ENCODE peak calls at places on chromosomes 1 and 21, in five cellular contexts. One of them, this sample, is unnamed.

GRCh38 chr1:67719329-67720196 is 34.6 kb downstream of the GADD45A start:
- DNase-seq in foreskin fibroblast: no peak
- DNase-seq in epithelial cell of esophagus: no peak
- DNase-seq in left ventricle myocardium inferior: no peak
- DNase-seq in ovary: no peak
- DNase-seq in this sample: no peak

GRCh38 chr1:9904571-9904970 is 5.5 kb downstream of the CTNNBIP1 start:
- DNase-seq in foreskin fibroblast: no peak
- DNase-seq in epithelial cell of esophagus: no peak
- DNase-seq in left ventricle myocardium inferior: no peak
- DNase-seq in ovary: no peak
- DNase-seq in this sample: no peak

GRCh38 chr21:21463456-21463855 is 465.2 kb downstream of the NCAM2 start:
- DNase-seq in foreskin fibroblast: no peak
- DNase-seq in epithelial cell of esophagus: no peak
- DNase-seq in left ventricle myocardium inferior: no peak
- DNase-seq in ovary: no peak
- DNase-seq in this sample: no peak

GRCh38 chr1:8604041-8604942 is 213.1 kb downstream of the RERE start:
- DNase-seq in foreskin fibroblast: no peak
- DNase-seq in epithelial cell of esophagus: no peak
- DNase-seq in left ventricle myocardium inferior: no peak
- DNase-seq in ovary: no peak
- DNase-seq in this sample: no peak

GRCh38 chr1:153565529-153566374 is at the start of gene S100A2:
- DNase-seq in foreskin fibroblast: peak
- DNase-seq in epithelial cell of esophagus: peak
- DNase-seq in left ventricle myocardium inferior: no peak
- DNase-seq in ovary: peak
- DNase-seq in this sample: no peak

GRCh38 chr1:212946872-212947271 is 3.5 kb upstream of the VASH2 start:
- DNase-seq in foreskin fibroblast: no peak
- DNase-seq in epithelial cell of esophagus: no peak
- DNase-seq in left ventricle myocardium inferior: no peak
- DNase-seq in ovary: no peak
- DNase-seq in this sample: no peak

GRCh38 chr1:17877316-17877715 is 122.2 kb downstream of the ACTL8 start:
- DNase-seq in foreskin fibroblast: no peak
- DNase-seq in epithelial cell of esophagus: no peak
- DNase-seq in left ventricle myocardium inferior: no peak
- DNase-seq in ovary: no peak
- DNase-seq in this sample: no peak

GRCh38 chr1:179031855-179032513 is 6.3 kb downstream of the FAM20B start:
- DNase-seq in foreskin fibroblast: peak
- DNase-seq in epithelial cell of esophagus: peak
- DNase-seq in left ventricle myocardium inferior: no peak
- DNase-seq in ovary: no peak
- DNase-seq in this sample: no peak

GRCh38 chr1:240811261-240811660 is 199.3 kb upstream of the GREM2 start:
- DNase-seq in foreskin fibroblast: no peak
- DNase-seq in epithelial cell of esophagus: no peak
- DNase-seq in left ventricle myocardium inferior: no peak
- DNase-seq in ovary: no peak
- DNase-seq in this sample: no peak

GRCh38 chr1:112337028-112337531 is 58.9 kb upstream of the CTTNBP2NL start:
- DNase-seq in foreskin fibroblast: peak
- DNase-seq in epithelial cell of esophagus: peak
- DNase-seq in left ventricle myocardium inferior: peak
- DNase-seq in ovary: no peak
- DNase-seq in this sample: peak

GRCh38 chr1:155499953-155500621 is 62.5 kb downstream of the ASH1L start:
- DNase-seq in foreskin fibroblast: peak
- DNase-seq in epithelial cell of esophagus: peak
- DNase-seq in left ventricle myocardium inferior: no peak
- DNase-seq in ovary: no peak
- DNase-seq in this sample: no peak

GRCh38 chr1:211174375-211174774 is 40.4 kb upstream of the KCNH1 start:
- DNase-seq in foreskin fibroblast: peak
- DNase-seq in epithelial cell of esophagus: peak
- DNase-seq in left ventricle myocardium inferior: no peak
- DNase-seq in ovary: no peak
- DNase-seq in this sample: no peak

GRCh38 chr1:245155186-245156040 is 628 bp downstream of the KIF26B start:
- DNase-seq in foreskin fibroblast: peak
- DNase-seq in epithelial cell of esophagus: peak
- DNase-seq in left ventricle myocardium inferior: no peak
- DNase-seq in ovary: no peak
- DNase-seq in this sample: peak

GRCh38 chr1:89910780-89911179 is 84.1 kb upstream of the ZNF326 start:
- DNase-seq in foreskin fibroblast: peak
- DNase-seq in epithelial cell of esophagus: no peak
- DNase-seq in left ventricle myocardium inferior: no peak
- DNase-seq in ovary: no peak
- DNase-seq in this sample: no peak

GRCh38 chr1:176602388-176603004 is 139.5 kb downstream of the PAPPA2 start:
- DNase-seq in foreskin fibroblast: no peak
- DNase-seq in epithelial cell of esophagus: no peak
- DNase-seq in left ventricle myocardium inferior: no peak
- DNase-seq in ovary: no peak
- DNase-seq in this sample: no peak

GRCh38 chr1:85495556-85495955 is 30.6 kb upstream of the DDAH1 start:
- DNase-seq in foreskin fibroblast: peak
- DNase-seq in epithelial cell of esophagus: peak
- DNase-seq in left ventricle myocardium inferior: no peak
- DNase-seq in ovary: no peak
- DNase-seq in this sample: no peak

GRCh38 chr1:154420172-154420571 is 15.0 kb downstream of the IL6R start:
- DNase-seq in foreskin fibroblast: peak
- DNase-seq in epithelial cell of esophagus: peak
- DNase-seq in left ventricle myocardium inferior: peak
- DNase-seq in ovary: peak
- DNase-seq in this sample: no peak

GRCh38 chr1:242205622-242206489 is 207.0 kb upstream of the MAP1LC3C start:
- DNase-seq in foreskin fibroblast: peak
- DNase-seq in epithelial cell of esophagus: peak
- DNase-seq in left ventricle myocardium inferior: no peak
- DNase-seq in ovary: no peak
- DNase-seq in this sample: no peak

GRCh38 chr1:35748326-35748725 is 21.5 kb downstream of the CLSPN start:
- DNase-seq in foreskin fibroblast: no peak
- DNase-seq in epithelial cell of esophagus: peak
- DNase-seq in left ventricle myocardium inferior: no peak
- DNase-seq in ovary: no peak
- DNase-seq in this sample: no peak

GRCh38 chr1:160354388-160354985 is 11.3 kb downstream of the NCSTN start:
- DNase-seq in foreskin fibroblast: peak
- DNase-seq in epithelial cell of esophagus: peak
- DNase-seq in left ventricle myocardium inferior: no peak
- DNase-seq in ovary: no peak
- DNase-seq in this sample: peak

GRCh38 chr1:16717174-16718108 is 22.9 kb upstream of the RNU1-4 start:
- DNase-seq in foreskin fibroblast: no peak
- DNase-seq in epithelial cell of esophagus: peak
- DNase-seq in left ventricle myocardium inferior: no peak
- DNase-seq in ovary: no peak
- DNase-seq in this sample: peak

GRCh38 chr1:114130213-114130612 is 23.5 kb downstream of the SYT6 start:
- DNase-seq in foreskin fibroblast: no peak
- DNase-seq in epithelial cell of esophagus: no peak
- DNase-seq in left ventricle myocardium inferior: no peak
- DNase-seq in ovary: no peak
- DNase-seq in this sample: no peak

GRCh38 chr21:32119389-32119788 is 159.5 kb downstream of the MIS18A start:
- DNase-seq in foreskin fibroblast: no peak
- DNase-seq in epithelial cell of esophagus: no peak
- DNase-seq in left ventricle myocardium inferior: no peak
- DNase-seq in ovary: no peak
- DNase-seq in this sample: no peak

GRCh38 chr1:38183094-38183493 is 136.5 kb upstream of the POU3F1 start:
- DNase-seq in foreskin fibroblast: no peak
- DNase-seq in epithelial cell of esophagus: no peak
- DNase-seq in left ventricle myocardium inferior: no peak
- DNase-seq in ovary: no peak
- DNase-seq in this sample: no peak

GRCh38 chr1:155591770-155592169 is 18.2 kb upstream of the MSTO1 start:
- DNase-seq in foreskin fibroblast: peak
- DNase-seq in epithelial cell of esophagus: peak
- DNase-seq in left ventricle myocardium inferior: no peak
- DNase-seq in ovary: no peak
- DNase-seq in this sample: no peak

GRCh38 chr1:43414634-43415223 is 25.0 kb downstream of the SZT2 start:
- DNase-seq in foreskin fibroblast: peak
- DNase-seq in epithelial cell of esophagus: peak
- DNase-seq in left ventricle myocardium inferior: peak
- DNase-seq in ovary: peak
- DNase-seq in this sample: peak

GRCh38 chr1:64885648-64886047 is 80.7 kb downstream of the JAK1 start:
- DNase-seq in foreskin fibroblast: no peak
- DNase-seq in epithelial cell of esophagus: no peak
- DNase-seq in left ventricle myocardium inferior: no peak
- DNase-seq in ovary: no peak
- DNase-seq in this sample: no peak

GRCh38 chr1:150534002-150534401 is 15.2 kb upstream of the ADAMTSL4 start:
- DNase-seq in foreskin fibroblast: no peak
- DNase-seq in epithelial cell of esophagus: peak
- DNase-seq in left ventricle myocardium inferior: no peak
- DNase-seq in ovary: no peak
- DNase-seq in this sample: no peak

GRCh38 chr21:46551636-46552241 is 53.1 kb downstream of the S100B start:
- DNase-seq in foreskin fibroblast: no peak
- DNase-seq in epithelial cell of esophagus: no peak
- DNase-seq in left ventricle myocardium inferior: no peak
- DNase-seq in ovary: no peak
- DNase-seq in this sample: no peak

GRCh38 chr1:156551866-156552265 is 20.5 kb downstream of the IQGAP3 start:
- DNase-seq in foreskin fibroblast: peak
- DNase-seq in epithelial cell of esophagus: peak
- DNase-seq in left ventricle myocardium inferior: no peak
- DNase-seq in ovary: no peak
- DNase-seq in this sample: no peak

GRCh38 chr1:120954736-120955135 is 65.2 kb downstream of the PPIAL4A start:
- DNase-seq in foreskin fibroblast: no peak
- DNase-seq in epithelial cell of esophagus: no peak
- DNase-seq in left ventricle myocardium inferior: no peak
- DNase-seq in ovary: no peak
- DNase-seq in this sample: no peak

DNA sequence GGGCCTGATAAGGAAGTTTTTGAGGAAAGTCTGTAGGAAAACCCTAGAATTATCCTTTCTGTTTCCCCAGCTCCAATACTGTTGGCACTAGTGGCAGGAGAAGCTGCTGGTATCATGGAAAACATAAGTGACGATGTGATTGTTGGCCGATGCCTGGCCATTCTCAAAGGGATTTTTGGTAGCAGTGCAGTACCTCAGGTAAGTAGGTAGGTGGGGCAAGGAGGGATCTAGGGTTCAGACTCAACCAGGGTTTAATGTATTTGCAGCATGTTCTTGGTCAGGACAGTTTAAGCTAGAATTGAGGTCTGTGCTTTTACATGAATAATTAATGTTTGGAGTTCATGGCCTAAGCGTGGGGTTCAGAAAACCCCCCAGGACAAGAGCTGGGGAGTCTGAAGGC is 62.1 kb downstream of the KDM1A start:
- DNase-seq in foreskin fibroblast: no peak
- DNase-seq in epithelial cell of esophagus: peak
- DNase-seq in left ventricle myocardium inferior: no peak
- DNase-seq in ovary: no peak
- DNase-seq in this sample: no peak
- TF ChIP-seq CTCF in foreskin fibroblast: no peak
- TF ChIP-seq CTCF in epithelial cell of esophagus: peak
- TF ChIP-seq CTCF in left ventricle myocardium inferior: peak
- TF ChIP-seq CTCF in ovary: no peak
- TF ChIP-seq CTCF in this sample: no peak

GRCh38 chr1:164765557-164765956 is 206.6 kb downstream of the PBX1 start:
- DNase-seq in foreskin fibroblast: peak
- DNase-seq in epithelial cell of esophagus: peak
- DNase-seq in left ventricle myocardium inferior: no peak
- DNase-seq in ovary: no peak
- DNase-seq in this sample: no peak
- TF ChIP-seq CTCF in foreskin fibroblast: no peak
- TF ChIP-seq CTCF in epithelial cell of esophagus: no peak
- TF ChIP-seq CTCF in left ventricle myocardium inferior: no peak
- TF ChIP-seq CTCF in ovary: no peak
- TF ChIP-seq CTCF in this sample: no peak

DNA sequence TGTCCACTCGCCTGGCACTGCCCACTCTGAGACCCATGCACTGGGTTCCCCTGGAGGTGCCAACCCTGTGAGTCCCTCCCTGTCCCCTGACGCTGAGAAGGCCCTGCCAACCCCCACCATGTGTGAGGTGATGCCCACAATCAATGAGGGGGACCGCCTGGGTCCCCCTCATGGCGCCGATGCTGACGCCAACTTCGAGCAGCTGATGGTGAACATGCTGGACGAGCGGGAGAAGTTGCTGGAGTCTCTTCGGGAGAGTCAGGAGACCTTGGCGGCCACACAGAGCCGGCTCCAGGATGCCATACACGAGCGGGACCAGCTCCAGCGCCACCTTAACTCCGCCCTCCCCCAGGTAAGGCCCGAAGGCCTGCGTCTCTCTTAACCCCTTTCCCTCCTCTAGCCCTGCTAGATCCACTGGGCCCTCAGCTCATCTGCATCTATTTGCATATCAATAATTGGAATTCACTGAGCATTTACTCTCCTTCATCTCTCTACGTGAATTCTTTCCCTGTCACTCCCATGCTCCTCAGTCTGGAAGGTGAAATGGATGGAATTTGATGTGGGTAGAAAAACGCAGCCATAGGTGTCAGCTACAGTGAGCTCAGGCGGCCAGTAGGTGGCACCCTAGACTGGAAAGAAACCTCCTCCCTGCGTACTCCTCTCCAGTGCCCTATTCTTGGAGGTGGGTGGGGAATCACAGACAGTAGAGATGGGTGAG is 12.8 kb downstream of the PPFIA4 start:
- DNase-seq in foreskin fibroblast: peak
- DNase-seq in epithelial cell of esophagus: peak
- DNase-seq in left ventricle myocardium inferior: peak
- DNase-seq in ovary: peak
- DNase-seq in this sample: peak
- TF ChIP-seq CTCF in foreskin fibroblast: peak
- TF ChIP-seq CTCF in epithelial cell of esophagus: peak
- TF ChIP-seq CTCF in left ventricle myocardium inferior: peak
- TF ChIP-seq CTCF in ovary: peak
- TF ChIP-seq CTCF in this sample: peak

GRCh38 chr1:31447210-31447609 is 34.2 kb downstream of the SERINC2 start:
- DNase-seq in foreskin fibroblast: no peak
- DNase-seq in epithelial cell of esophagus: no peak
- DNase-seq in left ventricle myocardium inferior: no peak
- DNase-seq in ovary: no peak
- DNase-seq in this sample: peak
- TF ChIP-seq CTCF in foreskin fibroblast: no peak
- TF ChIP-seq CTCF in epithelial cell of esophagus: no peak
- TF ChIP-seq CTCF in left ventricle myocardium inferior: no peak
- TF ChIP-seq CTCF in ovary: no peak
- TF ChIP-seq CTCF in this sample: peak

This sample was measured in nephron progenitor cell.